ENCODE peak calls at places on chromosomes 12 and 14, in four cellular contexts. D is lower leg skin, W is pancreas, C is psoas muscle. V is an unnamed sample.

GRCh38 chr14:95903616-95904107 is 27.0 kb downstream of the TUNAR start:
- DNase-seq in C (no peak), D (no peak), W (no peak), V (no peak)

GRCh38 chr12:15405601-15406000 is 83.3 kb downstream of the PTPRO start:
- DNase-seq in W (no peak), C (no peak), D (no peak), V (no peak)

GRCh38 chr12:118979763-118980406 is 1.5 kb upstream of the SRRM4 start:
- DNase-seq in D (no peak), C (no peak), W (peak), V (no peak)

GRCh38 chr12:1926274-1926673 is 7.8 kb upstream of the CACNA2D4 start:
- DNase-seq in W (no peak), C (no peak), D (no peak), V (no peak)

GRCh38 chr12:27821259-27821973 is 41.4 kb upstream of the MANSC4 start:
- DNase-seq in W (peak), D (peak), C (no peak), V (peak)

GRCh38 chr12:119415714-119416113 is 81.2 kb downstream of the CCDC60 start:
- DNase-seq in W (no peak), D (no peak), C (no peak), V (no peak)

GRCh38 chr12:810635-811415 is 58.4 kb downstream of the WNK1 start:
- DNase-seq in C (no peak), W (no peak), D (no peak), V (no peak)

GRCh38 chr14:104445832-104446381 is 133.7 kb upstream of the C14orf180 start:
- DNase-seq in W (no peak), C (no peak), D (no peak), V (no peak)

GRCh38 chr12:128850400-128850799 is 2.9 kb upstream of the GLT1D1 start:
- DNase-seq in W (no peak), D (no peak), C (no peak), V (no peak)

GRCh38 chr12:53530920-53531319 is 23.6 kb upstream of the NPFF start:
- DNase-seq in W (no peak), C (no peak), D (no peak), V (no peak)

GRCh38 chr12:62713190-62713589 is 221.8 kb downstream of the PPM1H start:
- DNase-seq in D (no peak), C (no peak), W (no peak), V (no peak)

GRCh38 chr12:51339750-51340149 is 6.7 kb downstream of the CELA1 start:
- DNase-seq in D (no peak), W (no peak), C (no peak), V (no peak)

GRCh38 chr12:16349132-16349463 is 1.7 kb downstream of the MGST1 start:
- DNase-seq in D (peak), C (peak), W (peak), V (peak)

GRCh38 chr12:4099276-4099675 is 174.3 kb upstream of the CCND2 start:
- DNase-seq in W (no peak), C (no peak), D (no peak), V (no peak)

GRCh38 chr14:24876009-24876690 is 173.8 kb downstream of the STXBP6 start:
- DNase-seq in W (no peak), C (no peak), D (no peak), V (no peak)

GRCh38 chr12:120457133-120457532 is 10.9 kb downstream of the GATC start:
- DNase-seq in W (no peak), C (no peak), D (no peak), V (no peak)

GRCh38 chr14:93977790-93978581 is 1.6 kb upstream of the ASB2 start:
- DNase-seq in C (no peak), D (no peak), W (no peak), V (no peak)

GRCh38 chr12:107760207-107760816 is 625 bp downstream of the PRDM4 start:
- DNase-seq in W (peak), D (peak), C (peak), V (peak)

GRCh38 chr14:102430212-102430908 is 67.6 kb downstream of the TECPR2 start:
- DNase-seq in C (no peak), W (no peak), D (no peak), V (no peak)

GRCh38 chr14:67736771-67737170 is 35.1 kb downstream of the RDH12 start:
- DNase-seq in W (peak), C (no peak), D (no peak), V (no peak)

GRCh38 chr12:97308576-97309198 is 153.9 kb upstream of the RMST start:
- DNase-seq in W (no peak), C (no peak), D (peak), V (no peak)

GRCh38 chr12:13695781-13696180 is 285.6 kb downstream of the GRIN2B start:
- DNase-seq in W (no peak), C (no peak), D (no peak), V (no peak)

GRCh38 chr12:121996050-121996944 is 25.4 kb upstream of the BCL7A start:
- DNase-seq in W (no peak), D (no peak), C (no peak), V (no peak)

GRCh38 chr12:70332236-70332635 is 33.9 kb upstream of the KCNMB4 start:
- DNase-seq in C (no peak), D (no peak), W (no peak), V (no peak)

GRCh38 chr12:41254004-41254403 is 65.9 kb downstream of the PDZRN4 start:
- DNase-seq in W (no peak), D (no peak), C (no peak), V (no peak)

GRCh38 chr12:104272938-104273337 is 30.6 kb upstream of the EID3 start:
- DNase-seq in W (no peak), C (no peak), D (no peak), V (no peak)

GRCh38 chr14:106564058-106564643 is 1037.8 kb downstream of the TMEM121 start:
- DNase-seq in D (no peak), W (no peak), C (no peak), V (no peak)

GRCh38 chr12:105920161-105920684 is 218.5 kb downstream of the NUAK1 start:
- DNase-seq in W (no peak), C (no peak), D (peak), V (peak)

GRCh38 chr12:49069507-49070346 is at the start of gene RHEBL1:
- DNase-seq in W (peak), D (peak), C (peak), V (peak)

GRCh38 chr12:125470838-125471775 is 405.9 kb downstream of the AACS start:
- DNase-seq in C (no peak), D (no peak), W (no peak), V (no peak)

GRCh38 chr14:31884776-31885379 is 192.2 kb upstream of the ARHGAP5 start:
- DNase-seq in D (no peak), W (no peak), C (no peak), V (no peak)

GRCh38 chr12:32120419-32120818 is 13.8 kb downstream of the BICD1 start:
- DNase-seq in D (no peak), C (no peak), W (no peak), V (no peak)

GRCh38 chr12:68482014-68482413 is 128.7 kb upstream of the RAP1B start:
- DNase-seq in C (no peak), D (no peak), W (no peak), V (no peak)
- TF ChIP-seq CTCF in C (no peak), D (no peak), W (no peak), V (no peak)

GRCh38 chr12:67853204-67853603 is 136.0 kb upstream of the IFNG-AS1 start:
- DNase-seq in W (no peak), C (no peak), D (no peak), V (no peak)
- H3K4me3 ChIP-seq in W (no peak), C (no peak), D (no peak), V (no peak)

DNA sequence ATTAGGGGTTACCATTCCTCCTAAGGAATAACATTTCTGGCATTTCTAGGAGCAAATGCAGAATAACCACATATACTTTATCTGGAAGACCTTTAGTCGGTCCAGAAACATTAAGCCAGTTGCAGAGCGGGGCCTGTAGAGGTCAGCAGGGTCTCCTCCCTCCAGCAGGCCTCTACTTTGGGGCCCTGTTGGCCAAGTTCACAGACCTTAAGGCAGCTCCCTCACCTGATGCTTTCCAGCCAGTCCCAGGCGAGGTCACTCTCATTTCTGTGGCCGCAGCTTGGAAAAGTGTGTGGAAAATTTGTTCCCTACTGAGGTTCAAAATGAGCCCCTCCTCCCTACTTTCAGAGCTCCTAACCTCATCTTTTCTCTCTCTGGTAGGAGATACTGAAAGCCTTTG is 74.1 kb downstream of the ESR2 start:
- DNase-seq in C (no peak), D (no peak), W (no peak), V (no peak)
- TF ChIP-seq CTCF in C (no peak), D (no peak), W (no peak), V (no peak)

GRCh38 chr12:89019439-89020120 is 332.7 kb downstream of the DUSP6 start:
- DNase-seq in W (peak), C (peak), D (peak), V (peak)
- H3K4me3 ChIP-seq in W (no peak), C (peak), D (no peak), V (peak)

DNA sequence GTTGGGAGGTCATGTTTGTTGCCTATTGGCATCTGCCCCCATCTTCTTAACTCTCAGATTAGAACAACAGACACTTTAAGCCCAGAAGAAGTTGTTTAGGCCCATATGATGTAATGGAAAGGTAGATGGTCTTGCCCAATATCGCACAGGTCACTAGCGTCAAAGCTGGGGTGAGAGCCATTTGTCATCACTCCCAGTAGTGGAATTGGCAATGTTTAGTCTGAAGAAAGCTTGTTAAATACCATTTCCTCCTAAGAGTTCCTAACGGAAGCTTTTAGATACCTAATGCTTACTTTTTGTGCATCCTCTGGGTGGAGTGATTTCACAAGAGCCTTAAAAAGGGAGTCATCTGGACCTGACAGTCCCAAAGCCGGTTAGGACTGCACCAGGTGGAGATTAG is 125.4 kb downstream of the DACT1 start:
- DNase-seq in W (no peak), C (no peak), D (no peak), V (no peak)
- TF ChIP-seq CTCF in W (no peak), C (no peak), D (no peak), V (no peak)

DNA sequence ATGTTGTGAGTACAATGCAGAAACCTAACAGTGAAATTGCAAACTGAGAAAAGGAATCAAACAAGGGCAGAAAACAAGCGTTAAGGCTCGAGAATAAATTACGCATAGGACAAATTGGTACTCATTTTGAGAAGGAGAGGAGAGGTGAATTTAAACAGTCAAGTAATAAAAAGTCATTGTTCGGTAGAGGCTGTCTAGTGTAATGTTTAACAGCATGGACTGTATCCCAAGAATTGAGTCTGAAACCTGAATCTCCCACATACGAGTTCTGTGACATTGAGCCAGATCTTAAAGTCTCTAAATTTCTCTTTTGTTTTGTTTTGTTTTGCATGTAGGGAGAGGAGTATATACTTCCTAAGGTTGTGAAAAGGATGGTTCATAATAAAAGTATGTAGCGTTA is 216.5 kb upstream of the BTG1 start:
- DNase-seq in W (no peak), D (no peak), C (no peak), V (no peak)
- H3K4me3 ChIP-seq in W (no peak), D (no peak), C (no peak), V (no peak)

GRCh38 chr12:44046732-44047417 is 211.0 kb downstream of the TMEM117 start:
- DNase-seq in W (no peak), D (no peak), C (no peak), V (no peak)
- TF ChIP-seq CTCF in W (no peak), D (no peak), C (no peak), V (no peak)

GRCh38 chr12:55738113-55739024 is 4.6 kb upstream of the GDF11 start:
- DNase-seq in C (peak), D (peak), W (peak), V (peak)

GRCh38 chr12:55736076-55736475 is 6.8 kb upstream of the GDF11 start:
- DNase-seq in C (no peak), W (no peak), D (no peak), V (no peak)

GRCh38 chr12:55736780-55737580 is 5.9 kb upstream of the GDF11 start:
- DNase-seq in D (no peak), W (peak), C (peak), V (peak)

GRCh38 chr12:55739025-55739378 is 3.9 kb upstream of the GDF11 start:
- DNase-seq in D (no peak), W (no peak), C (no peak), V (no peak)

DNA sequence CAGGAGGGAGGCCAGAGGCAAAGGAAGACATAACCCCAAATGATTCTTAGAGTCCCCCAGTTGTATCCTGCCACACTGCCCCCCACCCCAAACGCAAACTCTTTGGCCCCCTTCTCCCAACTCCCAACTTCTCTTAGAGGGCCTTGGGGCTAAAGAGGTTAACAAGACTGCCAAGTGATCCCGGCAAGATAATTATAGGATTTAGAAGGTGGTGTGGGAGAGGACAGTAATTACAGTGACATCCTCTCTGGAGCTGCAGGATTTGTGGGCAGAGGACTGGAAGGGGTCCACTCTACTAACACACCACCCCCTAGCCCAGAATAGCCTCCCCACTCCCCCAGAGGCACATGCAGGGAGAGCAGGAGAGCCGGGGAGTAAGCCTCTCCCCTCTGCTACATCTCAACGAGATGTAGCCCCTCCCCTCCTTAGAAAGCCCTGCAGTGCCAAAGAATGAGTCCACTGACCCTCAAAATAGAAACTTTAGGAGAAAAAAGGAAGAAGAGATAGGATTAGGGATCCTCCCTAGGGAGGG is 5.3 kb upstream of the GDF11 start:
- DNase-seq in D (no peak), C (no peak), W (no peak), V (no peak)
- H3K4me3 ChIP-seq in D (no peak), C (peak), W (no peak), V (peak)